ENCODE peak calls at places on chromosomes 1 and 21, in eight cellular contexts. Z, V, L, T, J, C, E and H are unnamed samples.

GRCh38 chr1:26887125-26887524 is 3.0 kb downstream of the GPN2 start:
- DNase-seq in Z (no peak), C (no peak), L (peak), V (no peak), T (no peak), J (no peak), E (no peak), H (peak)

GRCh38 chr1:67733741-67734690 is 49.0 kb downstream of the GADD45A start:
- DNase-seq in Z (no peak), C (no peak), J (no peak), V (no peak), T (no peak), L (no peak), E (peak), H (no peak)

GRCh38 chr1:208233546-208233945 is 10.6 kb downstream of the PLXNA2 start:
- DNase-seq in V (no peak), E (peak), T (no peak), L (no peak), C (no peak), Z (no peak), J (peak), H (no peak)

GRCh38 chr1:82392946-82393345 is 592.2 kb downstream of the ADGRL2 start:
- DNase-seq in Z (no peak), C (no peak), T (no peak), L (no peak), E (no peak), J (no peak), V (no peak), H (no peak)

GRCh38 chr1:31531177-31532000 is 44.9 kb upstream of the TINAGL1 start:
- DNase-seq in V (no peak), C (no peak), Z (no peak), L (no peak), E (no peak), J (no peak), T (no peak), H (no peak)

GRCh38 chr1:202155478-202156021 is 4.9 kb downstream of the PTPN7 start:
- DNase-seq in C (no peak), T (no peak), V (no peak), J (peak), E (no peak), L (no peak), Z (no peak), H (no peak)

GRCh38 chr1:68808351-68808750 is 311.5 kb upstream of the DEPDC1 start:
- DNase-seq in V (no peak), Z (no peak), T (no peak), J (no peak), C (no peak), E (peak), L (peak), H (no peak)

GRCh38 chr1:156726549-156727226 is 1.6 kb upstream of the METTL25B start:
- DNase-seq in Z (no peak), L (peak), E (peak), C (peak), J (peak), V (no peak), T (no peak), H (peak)

GRCh38 chr1:118960567-118961136 is 27.5 kb downstream of the TBX15 start:
- DNase-seq in Z (peak), V (no peak), L (no peak), E (no peak), C (no peak), T (no peak), J (no peak), H (no peak)

GRCh38 chr1:67053535-67053784 is 488 bp downstream of the SLC35D1 start:
- DNase-seq in C (peak), Z (no peak), E (peak), J (no peak), T (no peak), L (no peak), V (no peak), H (peak)

GRCh38 chr1:207605444-207606361 is 39.2 kb upstream of the CR1L start:
- DNase-seq in J (no peak), V (no peak), C (no peak), Z (no peak), E (no peak), L (no peak), T (no peak), H (no peak)

GRCh38 chr1:117598489-117598888 is 7.4 kb upstream of the TENT5C start:
- DNase-seq in E (no peak), V (no peak), L (no peak), Z (no peak), C (no peak), T (no peak), J (no peak), H (no peak)

GRCh38 chr1:231049121-231049979 is 9.3 kb upstream of the FAM89A start:
- DNase-seq in C (no peak), J (no peak), E (no peak), T (no peak), L (peak), Z (no peak), V (no peak), H (no peak)

GRCh38 chr1:56788588-56788987 is 30.6 kb downstream of the FYB2 start:
- DNase-seq in J (peak), E (no peak), T (no peak), Z (no peak), C (peak), V (no peak), L (no peak), H (no peak)

GRCh38 chr1:77779529-77780281 is at the start of gene MIGA1:
- DNase-seq in V (peak), J (peak), Z (peak), T (peak), E (peak), L (peak), C (peak), H (peak)

GRCh38 chr1:180842890-180843289 is 69.8 kb upstream of the KIAA1614 start:
- DNase-seq in E (no peak), J (peak), Z (no peak), T (no peak), V (no peak), L (no peak), C (no peak), H (no peak)

GRCh38 chr1:171433451-171433850 is 51.9 kb upstream of the PRRC2C start:
- DNase-seq in T (no peak), L (no peak), C (no peak), V (no peak), J (no peak), Z (peak), E (no peak), H (no peak)

GRCh38 chr1:66464802-66465201 is 69.2 kb upstream of the SGIP1 start:
- DNase-seq in T (no peak), C (no peak), L (no peak), V (no peak), J (no peak), Z (peak), E (no peak), H (peak)

GRCh38 chr1:42484382-42484781 is 21.3 kb downstream of the CCDC30 start:
- DNase-seq in J (no peak), V (no peak), T (no peak), C (peak), Z (no peak), L (no peak), E (no peak), H (peak)

GRCh38 chr1:230750986-230751625 is 3.9 kb downstream of the CAPN9 start:
- DNase-seq in V (no peak), C (no peak), T (no peak), L (no peak), Z (no peak), E (no peak), J (no peak), H (no peak)

GRCh38 chr1:224203243-224204016 is 20.4 kb downstream of the DEGS1 start:
- DNase-seq in J (peak), V (no peak), Z (peak), T (no peak), C (peak), E (no peak), L (peak), H (peak)

GRCh38 chr1:226019550-226019949 is 20.4 kb upstream of the SDE2 start:
- DNase-seq in Z (no peak), V (no peak), E (no peak), T (no peak), C (no peak), J (peak), L (no peak), H (no peak)

GRCh38 chr1:48853006-48853405 is 76.3 kb upstream of the BEND5 start:
- DNase-seq in C (no peak), E (no peak), L (no peak), Z (peak), J (no peak), T (no peak), V (no peak), H (no peak)

GRCh38 chr21:45613396-45613795 is 30.1 kb upstream of the PCBP3 start:
- DNase-seq in E (no peak), T (no peak), J (no peak), L (no peak), V (no peak), C (no peak), Z (no peak), H (no peak)

GRCh38 chr1:170634293-170634692 is 29.6 kb upstream of the PRRX1 start:
- DNase-seq in T (no peak), J (no peak), V (no peak), C (no peak), Z (no peak), L (no peak), E (no peak), H (peak)

GRCh38 chr1:21622466-21623315 is 46.5 kb downstream of the RAP1GAP start:
- DNase-seq in C (no peak), J (no peak), T (peak), V (peak), E (peak), Z (no peak), L (peak), H (peak)

GRCh38 chr1:214525535-214526019 is 25.8 kb downstream of the PTPN14 start:
- DNase-seq in L (peak), Z (peak), T (no peak), C (no peak), E (no peak), V (no peak), J (no peak), H (no peak)

GRCh38 chr1:51088474-51088873 is 13.6 kb upstream of the C1orf185 start:
- DNase-seq in T (no peak), Z (no peak), E (no peak), L (peak), C (no peak), V (no peak), J (no peak), H (peak)

GRCh38 chr1:107076846-107077245 is 20.4 kb downstream of the PRMT6 start:
- DNase-seq in Z (peak), C (no peak), E (no peak), T (no peak), V (no peak), L (peak), J (no peak), H (no peak)

GRCh38 chr1:24021403-24022266 is 41.5 kb upstream of the SRSF10 start:
- DNase-seq in V (no peak), E (no peak), C (peak), T (no peak), J (no peak), L (no peak), Z (no peak), H (no peak)

GRCh38 chr1:83102630-83103071 is 896.3 kb downstream of the TTLL7 start:
- DNase-seq in T (no peak), Z (no peak), E (no peak), L (no peak), C (no peak), V (no peak), J (peak), H (peak)

GRCh38 chr1:91601554-91602322 is 101.1 kb downstream of the CDC7 start:
- DNase-seq in T (no peak), C (peak), V (no peak), E (no peak), Z (no peak), J (no peak), L (no peak), H (no peak)

GRCh38 chr1:8646996-8647395 is 170.4 kb downstream of the RERE start:
- DNase-seq in C (no peak), J (no peak), L (no peak), V (no peak), E (no peak), Z (no peak), T (no peak), H (no peak)

GRCh38 chr21:42973309-42973990 is 912 bp upstream of the PKNOX1 start:
- DNase-seq in T (no peak), E (no peak), L (no peak), V (no peak), C (no peak), J (no peak), Z (no peak), H (no peak)

GRCh38 chr1:150981177-150981804 is 801 bp upstream of the ANXA9 start:
- DNase-seq in J (peak), C (no peak), L (peak), V (no peak), T (no peak), Z (peak), E (peak), H (no peak)

GRCh38 chr1:25806418-25806817 is 6.4 kb downstream of the SELENON start:
- DNase-seq in C (no peak), T (no peak), V (no peak), Z (no peak), J (no peak), L (no peak), E (no peak), H (no peak)